ENCODE peak calls at places on chromosomes 7 and 10, in four cellular contexts. One of them, this sample, is unnamed.

GRCh38 chr7:30968294-30968693 is 4.5 kb downstream of the GHRHR start:
- DNase-seq in PC-3: no peak
- DNase-seq in HepG2: no peak
- DNase-seq in hepatocyte: no peak
- DNase-seq in this sample: no peak

GRCh38 chr10:126904807-126905686 is at the start of gene DOCK1:
- DNase-seq in hepatocyte: peak; percentile 86
- DNase-seq in PC-3: peak; percentile 69
- DNase-seq in HepG2: peak; percentile 37
- DNase-seq in this sample: peak; percentile 67

GRCh38 chr10:124745678-124746077 is 1.5 kb upstream of the FAM53B start:
- DNase-seq in PC-3: peak; percentile 76
- DNase-seq in HepG2: peak; percentile 56
- DNase-seq in hepatocyte: peak; percentile 74
- DNase-seq in this sample: peak; percentile 76

GRCh38 chr10:66180651-66181318 is 745.1 kb upstream of the LRRTM3 start:
- DNase-seq in hepatocyte: peak; percentile 78
- DNase-seq in PC-3: peak; percentile 93
- DNase-seq in HepG2: peak; percentile 52
- DNase-seq in this sample: peak; percentile 77

GRCh38 chr10:79070611-79071534 is 2.1 kb downstream of the ZMIZ1 start:
- DNase-seq in hepatocyte: peak; percentile 92
- DNase-seq in PC-3: peak; percentile 100
- DNase-seq in HepG2: peak; percentile 90
- DNase-seq in this sample: peak; percentile 94

GRCh38 chr10:84289521-84290200 is 38.7 kb upstream of the CCSER2 start:
- DNase-seq in hepatocyte: no peak
- DNase-seq in PC-3: no peak
- DNase-seq in HepG2: no peak
- DNase-seq in this sample: no peak

GRCh38 chr7:116598278-116598677 is 73.4 kb downstream of the CAV1 start:
- DNase-seq in HepG2: no peak
- DNase-seq in hepatocyte: no peak
- DNase-seq in PC-3: peak; percentile 35
- DNase-seq in this sample: no peak

GRCh38 chr10:9012312-9012711 is 957.8 kb downstream of the GATA3 start:
- DNase-seq in HepG2: no peak
- DNase-seq in hepatocyte: no peak
- DNase-seq in PC-3: no peak
- DNase-seq in this sample: peak; percentile 84

GRCh38 chr10:18094793-18095192 is 45.4 kb upstream of the CACNB2 start:
- DNase-seq in hepatocyte: no peak
- DNase-seq in PC-3: no peak
- DNase-seq in HepG2: no peak
- DNase-seq in this sample: no peak

GRCh38 chr7:116249969-116250553 is 39.7 kb downstream of the TES start:
- DNase-seq in hepatocyte: peak; percentile 17
- DNase-seq in HepG2: peak; percentile 57
- DNase-seq in PC-3: peak; percentile 65
- DNase-seq in this sample: peak; percentile 58

GRCh38 chr7:130956417-130957139 is 222.6 kb upstream of the KLF14 start:
- DNase-seq in HepG2: no peak
- DNase-seq in PC-3: no peak
- DNase-seq in hepatocyte: no peak
- DNase-seq in this sample: peak; percentile 88

GRCh38 chr7:4134631-4135030 is 547.5 kb upstream of the FOXK1 start:
- DNase-seq in PC-3: no peak
- DNase-seq in HepG2: peak; percentile 8
- DNase-seq in hepatocyte: peak; percentile 44
- DNase-seq in this sample: no peak

GRCh38 chr7:74183653-74184450 is 9.7 kb downstream of the EIF4H start:
- DNase-seq in hepatocyte: no peak
- DNase-seq in HepG2: peak; percentile 54
- DNase-seq in PC-3: peak; percentile 62
- DNase-seq in this sample: no peak

GRCh38 chr10:96038476-96039387 is 4.7 kb upstream of the CCNJ start:
- DNase-seq in hepatocyte: no peak
- DNase-seq in PC-3: no peak
- DNase-seq in HepG2: no peak
- DNase-seq in this sample: no peak

GRCh38 chr10:30459283-30459682 is 25.3 kb downstream of the MAP3K8 start:
- DNase-seq in PC-3: no peak
- DNase-seq in hepatocyte: peak; percentile 48
- DNase-seq in HepG2: no peak
- DNase-seq in this sample: no peak

GRCh38 chr10:125160856-125161569 is 650 bp upstream of the CTBP2 start:
- DNase-seq in HepG2: no peak
- DNase-seq in PC-3: peak; percentile 78
- DNase-seq in hepatocyte: peak; percentile 90
- DNase-seq in this sample: peak; percentile 89

GRCh38 chr10:60611291-60611747 is 167.0 kb upstream of the CDK1 start:
- DNase-seq in PC-3: peak; percentile 99
- DNase-seq in HepG2: peak; percentile 15
- DNase-seq in hepatocyte: peak; percentile 30
- DNase-seq in this sample: peak; percentile 62

GRCh38 chr10:43115881-43116595 is 22.2 kb upstream of the CSGALNACT2 start:
- DNase-seq in hepatocyte: no peak
- DNase-seq in PC-3: no peak
- DNase-seq in HepG2: no peak
- DNase-seq in this sample: no peak

GRCh38 chr10:114755537-114755936 is 66.0 kb upstream of the FHIP2A start:
- DNase-seq in PC-3: no peak
- DNase-seq in hepatocyte: no peak
- DNase-seq in HepG2: no peak
- DNase-seq in this sample: no peak

GRCh38 chr7:157907091-157907490 is 570.3 kb downstream of the DNAJB6 start:
- DNase-seq in HepG2: no peak
- DNase-seq in hepatocyte: no peak
- DNase-seq in PC-3: no peak
- DNase-seq in this sample: no peak

GRCh38 chr7:69622014-69622818 is 23.9 kb downstream of the AUTS2 start:
- DNase-seq in PC-3: no peak
- DNase-seq in HepG2: no peak
- DNase-seq in hepatocyte: no peak
- DNase-seq in this sample: no peak

GRCh38 chr10:14782691-14783363 is 8.1 kb upstream of the FAM107B start:
- DNase-seq in hepatocyte: peak; percentile 78
- DNase-seq in PC-3: peak; percentile 85
- DNase-seq in HepG2: peak; percentile 56
- DNase-seq in this sample: peak; percentile 2

GRCh38 chr10:14779053-14779649 is 4.5 kb upstream of the FAM107B start:
- DNase-seq in HepG2: no peak
- DNase-seq in hepatocyte: peak; percentile 35
- DNase-seq in PC-3: peak; percentile 69
- DNase-seq in this sample: peak; percentile 19

GRCh38 chr10:14784459-14785055 is 9.9 kb upstream of the FAM107B start:
- DNase-seq in hepatocyte: no peak
- DNase-seq in PC-3: no peak
- DNase-seq in HepG2: no peak
- DNase-seq in this sample: no peak

DNA sequence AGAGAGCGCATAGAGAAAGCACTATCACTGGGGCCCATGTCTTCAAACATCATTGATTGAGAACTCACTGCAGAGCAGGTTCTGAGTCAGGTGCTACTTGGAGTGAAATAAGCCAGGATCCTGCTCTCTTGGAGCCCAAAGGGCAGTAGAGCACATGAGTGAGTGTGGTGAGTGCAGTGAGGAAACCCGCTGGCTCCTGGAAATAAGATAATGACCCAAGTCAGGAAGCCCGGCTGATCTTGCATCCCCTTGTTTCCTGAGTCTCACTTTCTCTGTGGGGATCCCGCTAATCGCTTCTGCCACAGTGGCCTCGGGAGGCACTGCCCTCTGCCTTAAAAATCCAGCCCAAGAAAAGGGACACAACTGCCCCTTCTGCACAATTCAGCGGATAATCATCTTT is 7.1 kb upstream of the FAM107B start:
- DNase-seq in PC-3: no peak
- DNase-seq in HepG2: no peak
- DNase-seq in hepatocyte: peak; percentile 10
- DNase-seq in this sample: no peak
- H2AFZ ChIP-seq in PC-3: no peak overlapping the region
- H2AFZ ChIP-seq in HepG2: no peak overlapping the region
- H2AFZ ChIP-seq in hepatocyte: no peak overlapping the region
- H2AFZ ChIP-seq in this sample: no peak overlapping the region

DNA sequence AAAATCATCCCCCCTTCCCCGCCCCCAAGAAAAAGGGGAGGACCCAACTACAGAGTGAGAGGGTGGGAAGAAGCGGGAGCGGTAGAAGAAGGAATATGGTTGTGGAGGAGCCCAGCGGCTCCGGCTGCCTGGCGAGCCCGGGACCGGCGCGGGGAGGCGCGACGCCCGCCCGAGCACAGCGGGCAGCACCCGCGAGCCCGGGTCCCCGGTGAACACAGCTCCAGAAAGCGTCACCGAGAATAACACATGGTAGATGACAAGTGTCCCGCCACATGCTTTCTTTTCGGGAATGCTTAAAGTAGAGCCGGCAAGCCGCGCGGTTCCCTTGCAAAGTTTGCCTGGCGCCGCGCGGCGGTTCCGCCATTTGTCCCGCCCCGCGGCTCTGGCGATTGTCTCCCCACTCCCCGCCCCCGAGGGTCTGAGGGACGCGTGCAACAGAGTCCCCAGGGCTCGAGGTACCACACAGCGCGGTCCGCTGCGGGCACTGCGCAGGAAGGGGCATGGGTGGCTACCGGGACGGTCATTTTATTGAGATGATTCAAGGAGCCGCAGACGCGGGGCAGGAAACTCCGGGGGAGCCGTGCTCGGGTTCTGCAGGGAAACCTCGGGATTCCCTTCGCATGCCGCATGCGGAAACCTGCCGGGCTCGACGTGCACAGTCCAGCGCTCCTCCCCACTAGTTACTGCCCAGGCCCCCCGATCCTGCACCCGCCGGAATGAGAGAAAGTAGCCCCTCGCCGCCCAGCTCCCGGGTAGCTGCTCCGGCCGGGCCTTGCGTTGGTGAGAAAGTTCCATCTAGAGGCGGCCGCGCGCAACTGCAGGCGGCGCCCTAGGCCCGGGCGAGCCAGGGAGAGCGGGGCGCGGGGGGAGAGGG is 785 bp upstream of the GRM8 start:
- DNase-seq in hepatocyte: peak; percentile 83
- DNase-seq in PC-3: peak; percentile 58
- DNase-seq in HepG2: peak; percentile 8
- DNase-seq in this sample: peak; percentile 50
- TF ChIP-seq EZH2 in hepatocyte: no peak
- TF ChIP-seq EZH2 in PC-3: no peak
- TF ChIP-seq EZH2 in HepG2: no peak
- TF ChIP-seq EZH2 in this sample: no peak

DNA sequence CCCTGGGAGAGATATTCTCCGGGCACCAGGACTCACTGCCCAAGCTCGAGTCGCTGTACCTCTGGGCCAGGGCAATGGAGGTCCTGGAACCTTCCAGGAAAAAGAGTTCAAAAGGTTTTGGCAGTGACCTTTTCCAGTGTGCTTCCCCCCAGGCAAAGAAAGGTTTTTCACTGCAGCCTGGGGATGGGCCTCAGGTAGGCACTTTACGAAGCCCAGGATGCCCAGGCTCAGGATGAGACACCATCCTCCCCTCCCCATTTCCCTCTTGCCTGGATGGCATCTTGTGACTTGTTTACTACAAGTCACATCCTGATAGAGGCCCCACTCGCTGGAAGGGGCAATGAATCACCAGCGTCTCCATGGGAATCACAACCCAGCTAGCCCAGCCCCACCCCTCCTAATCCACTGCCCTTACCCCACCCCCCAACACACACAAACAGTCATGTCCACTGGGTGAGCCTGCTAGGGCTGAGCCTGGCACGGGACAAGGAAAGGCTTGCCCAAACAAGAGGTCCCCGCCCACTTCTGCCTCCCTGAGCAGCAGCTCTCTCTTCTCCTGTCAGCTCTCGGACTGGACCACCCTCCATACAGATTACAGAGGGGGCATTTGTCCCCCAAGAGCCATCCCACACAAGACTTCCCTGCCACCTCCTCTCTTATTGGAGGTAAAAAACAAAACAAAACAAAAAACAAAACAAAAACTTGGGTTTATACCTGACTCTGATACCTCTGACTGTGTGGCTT is 93.9 kb upstream of the SMNDC1 start:
- DNase-seq in HepG2: peak; percentile 68
- DNase-seq in hepatocyte: peak; percentile 92
- DNase-seq in PC-3: peak; percentile 96
- DNase-seq in this sample: peak; percentile 90
- H2AFZ ChIP-seq in HepG2: no peak overlapping the region
- H2AFZ ChIP-seq in hepatocyte: no peak overlapping the region
- H2AFZ ChIP-seq in PC-3: no peak overlapping the region
- H2AFZ ChIP-seq in this sample: no peak overlapping the region

GRCh38 chr10:129964611-129965417 is 740 bp upstream of the EBF3 start:
- DNase-seq in hepatocyte: no peak
- DNase-seq in HepG2: no peak
- DNase-seq in PC-3: no peak
- DNase-seq in this sample: no peak
- TF ChIP-seq EZH2 in hepatocyte: peak; percentile 97
- TF ChIP-seq EZH2 in HepG2: no peak
- TF ChIP-seq EZH2 in PC-3: peak; percentile 63
- TF ChIP-seq EZH2 in this sample: peak; percentile 73

GRCh38 chr10:132129431-132129830 is 57.3 kb upstream of the DPYSL4 start:
- DNase-seq in PC-3: no peak
- DNase-seq in HepG2: no peak
- DNase-seq in hepatocyte: no peak
- DNase-seq in this sample: no peak
- H2AFZ ChIP-seq in PC-3: no peak overlapping the region
- H2AFZ ChIP-seq in HepG2: no peak overlapping the region
- H2AFZ ChIP-seq in hepatocyte: no peak overlapping the region
- H2AFZ ChIP-seq in this sample: no peak overlapping the region

DNA sequence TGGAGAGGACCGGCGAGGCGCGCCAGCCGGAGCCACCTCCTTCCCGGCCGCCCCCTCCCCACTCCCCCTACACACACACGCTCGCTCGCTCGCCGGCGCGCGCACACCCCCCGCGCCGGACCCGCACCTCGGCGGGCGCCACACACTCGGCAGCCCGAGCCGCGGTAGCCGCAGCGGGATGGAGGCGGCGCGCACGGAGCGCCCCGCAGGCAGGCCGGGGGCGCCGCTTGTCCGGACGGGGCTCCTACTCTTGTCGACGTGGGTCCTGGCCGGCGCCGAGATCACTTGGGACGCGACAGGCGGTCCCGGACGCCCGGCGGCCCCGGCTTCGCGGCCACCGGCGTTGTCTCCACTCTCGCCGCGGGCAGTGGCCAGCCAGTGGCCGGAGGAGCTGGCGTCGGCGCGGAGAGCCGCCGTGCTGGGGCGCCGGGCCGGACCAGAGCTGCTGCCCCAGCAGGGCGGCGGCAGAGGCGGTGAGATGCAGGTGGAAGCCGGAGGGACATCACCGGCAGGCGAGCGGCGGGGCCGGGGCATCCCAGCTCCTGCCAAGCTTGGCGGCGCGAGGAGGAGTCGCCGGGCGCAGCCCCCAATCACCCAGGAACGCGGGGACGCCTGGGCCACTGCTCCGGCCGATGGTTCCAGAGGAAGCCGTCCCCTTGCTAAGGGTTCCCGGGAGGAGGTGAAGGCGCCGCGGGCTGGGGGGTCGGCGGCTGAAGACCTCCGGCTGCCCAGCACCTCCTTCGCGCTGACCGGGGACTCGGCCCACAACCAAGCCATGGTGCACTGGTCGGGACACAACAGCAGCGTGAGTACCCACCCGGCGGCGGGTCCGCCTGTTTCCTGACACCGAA is at the start of gene SORCS3:
- DNase-seq in HepG2: no peak
- DNase-seq in PC-3: no peak
- DNase-seq in hepatocyte: peak; percentile 21
- DNase-seq in this sample: no peak
- TF ChIP-seq EZH2 in HepG2: no peak
- TF ChIP-seq EZH2 in PC-3: no peak
- TF ChIP-seq EZH2 in hepatocyte: peak; percentile 71
- TF ChIP-seq EZH2 in this sample: peak; percentile 53